ENCODE peak calls at places on chromosome 5, in seven cellular contexts. H is brain microvascular endothelial cell; B is stimulated activated CD4-positive, alpha-beta T cell treated with anti-CD3 and anti-CD28 coated beads, Interleukin-15, amount 100 ng/mL, for 24 hours; O is left ventricle myocardium superior; M is head of caudate nucleus; S is AG09319; J is AG20443. X is an unnamed sample.

GRCh38 chr5:32612134-32612888 is 27.0 kb downstream of the SUB1 start:
- DNase-seq in H (peak; percentile 31), B (no peak), O (no peak), M (no peak), S (no peak), J (no peak), X (peak; percentile 53)

GRCh38 chr5:119016125-119016774 is 27.9 kb upstream of the DTWD2 start:
- DNase-seq in H (no peak), B (no peak), O (no peak), M (no peak), S (no peak), J (no peak), X (no peak)

GRCh38 chr5:78621269-78621871 is 27.2 kb downstream of the LHFPL2 start:
- DNase-seq in H (no peak), B (no peak), O (no peak), M (no peak), S (no peak), J (peak; percentile 66), X (no peak)

GRCh38 chr5:150734579-150735384 is 24.0 kb downstream of the DCTN4 start:
- DNase-seq in H (no peak), B (peak; percentile 38), O (peak; percentile 55), M (peak; percentile 17), S (no peak), J (no peak), X (no peak)

GRCh38 chr5:124480964-124481363 is 265.5 kb downstream of the ZNF608 start:
- DNase-seq in H (no peak), B (no peak), O (no peak), M (no peak), S (no peak), J (no peak), X (no peak)

GRCh38 chr5:167582263-167582662 is 709.2 kb upstream of the WWC1 start:
- DNase-seq in H (no peak), B (no peak), O (no peak), M (no peak), S (no peak), J (peak; percentile 13), X (no peak)

GRCh38 chr5:123950701-123951100 is 438.7 kb downstream of the CSNK1G3 start:
- DNase-seq in H (no peak), B (no peak), O (no peak), M (no peak), S (no peak), J (no peak), X (no peak)

GRCh38 chr5:57613726-57614125 is 131.1 kb upstream of the ACTBL2 start:
- DNase-seq in H (no peak), B (no peak), O (no peak), M (no peak), S (no peak), J (no peak), X (no peak)

GRCh38 chr5:170338933-170339779 is 41.6 kb upstream of the LCP2 start:
- DNase-seq in H (no peak), B (peak; percentile 74), O (no peak), M (no peak), S (no peak), J (no peak), X (no peak)

GRCh38 chr5:135127604-135128240 is 93.7 kb upstream of the PITX1 start:
- DNase-seq in H (peak; percentile 25), B (no peak), O (no peak), M (no peak), S (peak; percentile 67), J (peak; percentile 90), X (peak; percentile 98)

GRCh38 chr5:1763548-1763911 is 36.1 kb downstream of the MRPL36 start:
- DNase-seq in H (peak; percentile 71), B (peak; percentile 49), O (peak; percentile 61), M (no peak), S (peak; percentile 32), J (peak; percentile 94), X (peak; percentile 77)

GRCh38 chr5:84287964-84288363 is 96.7 kb downstream of the EDIL3 start:
- DNase-seq in H (peak; percentile 94), B (no peak), O (no peak), M (no peak), S (peak; percentile 5), J (peak; percentile 21), X (peak; percentile 62)

GRCh38 chr5:142128675-142129208 is 20.2 kb downstream of the NDFIP1 start:
- DNase-seq in H (no peak), B (no peak), O (no peak), M (no peak), S (no peak), J (no peak), X (no peak)

GRCh38 chr5:57501414-57502321 is 19.1 kb upstream of the ACTBL2 start:
- DNase-seq in H (peak; percentile 31), B (no peak), O (peak; percentile 35), M (no peak), S (no peak), J (no peak), X (no peak)

GRCh38 chr5:111372799-111373198 is 139.5 kb downstream of the STARD4 start:
- DNase-seq in H (no peak), B (no peak), O (no peak), M (no peak), S (no peak), J (no peak), X (no peak)

GRCh38 chr5:57442080-57442839 is 40.4 kb downstream of the ACTBL2 start:
- DNase-seq in H (peak; percentile 97), B (no peak), O (no peak), M (no peak), S (peak; percentile 89), J (peak; percentile 88), X (peak; percentile 93)

GRCh38 chr5:176536132-176536901 is 885 bp downstream of the RNF44 start:
- DNase-seq in H (peak; percentile 80), B (peak; percentile 86), O (peak; percentile 88), M (peak; percentile 74), S (peak; percentile 25), J (peak; percentile 90), X (peak; percentile 88)

GRCh38 chr5:172939561-172939960 is 19.7 kb upstream of the RPL26L1 start:
- DNase-seq in H (no peak), B (no peak), O (no peak), M (no peak), S (no peak), J (no peak), X (no peak)

GRCh38 chr5:138282918-138283742 is 8.7 kb upstream of the GFRA3 start:
- DNase-seq in H (peak; percentile 70), B (peak; percentile 6), O (peak; percentile 38), M (peak; percentile 9), S (peak; percentile 14), J (peak; percentile 81), X (peak; percentile 55)

GRCh38 chr5:59596586-59597348 is 296.8 kb downstream of the PDE4D start:
- DNase-seq in H (no peak), B (no peak), O (no peak), M (no peak), S (no peak), J (peak; percentile 15), X (no peak)

GRCh38 chr5:50744761-50745160 is 78.3 kb downstream of the PARP8 start:
- DNase-seq in H (peak; percentile 25), B (no peak), O (no peak), M (no peak), S (no peak), J (peak; percentile 10), X (no peak)

GRCh38 chr5:15585826-15586591 is 86.0 kb downstream of the FBXL7 start:
- DNase-seq in H (no peak), B (no peak), O (no peak), M (no peak), S (no peak), J (peak; percentile 34), X (no peak)

GRCh38 chr5:56270568-56271392 is 37.6 kb upstream of the ANKRD55 start:
- DNase-seq in H (peak; percentile 82), B (peak; percentile 87), O (peak; percentile 82), M (peak; percentile 76), S (peak; percentile 71), J (peak; percentile 84), X (peak; percentile 76)

GRCh38 chr5:140988036-140988997 is 22.0 kb downstream of the PCDHAC2 start:
- DNase-seq in H (no peak), B (no peak), O (no peak), M (no peak), S (no peak), J (no peak), X (no peak)

GRCh38 chr5:141846031-141846430 is 32.2 kb downstream of the PCDH1 start:
- DNase-seq in H (peak; percentile 71), B (peak; percentile 23), O (no peak), M (peak; percentile 86), S (no peak), J (no peak), X (no peak)

GRCh38 chr5:22465177-22465576 is 388.0 kb downstream of the CDH12 start:
- DNase-seq in H (no peak), B (no peak), O (no peak), M (no peak), S (no peak), J (no peak), X (no peak)